ENCODE peak calls at places on chromosomes 11 and 22, in eight cellular contexts. Z is cardiac septum; H is NCI-H1417 treated with DMSO at 0.1 percent for 48 hours; U is SK-N-SH; Y is activated T-helper 1 cell treated with anti-CD3 and anti-CD28 coated beads, Interleukin-2, amount 50 U/mL, for 16 hours; X is AG04449; S is NCI-H146; M is NCI-H1092. D is an unnamed sample.

GRCh38 chr11:67820079-67820478 is 145.7 kb upstream of the ALDH3B2 start:
- DNase-seq in Z (no peak), H (no peak), U (no peak), Y (no peak), X (no peak), S (no peak), M (no peak), D (no peak)

GRCh38 chr11:1888811-1889526 is 2.7 kb downstream of the PRR33 start:
- DNase-seq in Z (no peak), H (no peak), U (peak; percentile 29), Y (peak; percentile 51), X (no peak), S (no peak), M (no peak), D (no peak)

GRCh38 chr22:20554824-20555223 is 47.4 kb downstream of the MED15 start:
- DNase-seq in Z (peak; percentile 56), H (no peak), U (no peak), Y (no peak), X (no peak), S (no peak), M (no peak), D (no peak)

GRCh38 chr22:29141078-29141688 is 64.5 kb upstream of the EMID1 start:
- DNase-seq in Z (peak; percentile 53), H (no peak), U (no peak), Y (no peak), X (no peak), S (no peak), M (no peak), D (no peak)

GRCh38 chr11:23406131-23406819 is 546.0 kb upstream of the CCDC179 start:
- DNase-seq in Z (no peak), H (no peak), U (no peak), Y (no peak), X (no peak), S (peak; percentile 4), M (no peak), D (no peak)

GRCh38 chr11:2173150-2173693 is 1.6 kb upstream of the TH start:
- DNase-seq in Z (no peak), H (no peak), U (no peak), Y (no peak), X (no peak), S (no peak), M (no peak), D (no peak)

GRCh38 chr22:46187862-46188261 is 37.5 kb downstream of the PPARA start:
- DNase-seq in Z (no peak), H (no peak), U (no peak), Y (no peak), X (no peak), S (no peak), M (no peak), D (no peak)

GRCh38 chr22:35802885-35803284 is 85.2 kb downstream of the APOL5 start:
- DNase-seq in Z (no peak), H (no peak), U (no peak), Y (no peak), X (no peak), S (no peak), M (no peak), D (no peak)

GRCh38 chr11:17504330-17505107 is 27.9 kb upstream of the ABCC8 start:
- DNase-seq in Z (no peak), H (peak; percentile 9), U (peak; percentile 88), Y (peak; percentile 55), X (no peak), S (peak; percentile 77), M (peak; percentile 80), D (no peak)

GRCh38 chr11:105960252-105961245 is 61.5 kb downstream of the MSANTD4 start:
- DNase-seq in Z (no peak), H (no peak), U (no peak), Y (no peak), X (no peak), S (peak; percentile 26), M (peak; percentile 51), D (no peak)

GRCh38 chr22:35991168-35991567 is 37.5 kb downstream of the RBFOX2 start:
- DNase-seq in Z (no peak), H (no peak), U (no peak), Y (no peak), X (no peak), S (no peak), M (no peak), D (no peak)

GRCh38 chr11:34345991-34346480 is 11.8 kb downstream of the ABTB2 start:
- DNase-seq in Z (no peak), H (no peak), U (peak; percentile 26), Y (no peak), X (no peak), S (no peak), M (no peak), D (no peak)

GRCh38 chr11:116397556-116398167 is 375.1 kb downstream of the BUD13 start:
- DNase-seq in Z (no peak), H (no peak), U (no peak), Y (no peak), X (no peak), S (no peak), M (no peak), D (no peak)

D was measured in GM04503.